ENCODE peak calls at places on chromosome X, in five cellular contexts. N, O, Q, P and Y are unnamed samples.

GRCh38 chrX:104684077-104684476 is 118.1 kb downstream of the IL1RAPL2 start:
- ATAC-seq in N (no peak), Q (no peak), O (no peak), P (no peak), Y (no peak)

GRCh38 chrX:99820197-99820596 is 589.9 kb downstream of the PCDH19 start:
- ATAC-seq in P (no peak), Q (no peak), N (no peak), O (no peak), Y (no peak)

GRCh38 chrX:31099536-31100090 is 27.8 kb upstream of the FTHL17 start:
- ATAC-seq in Q (no peak), P (no peak), O (no peak), N (no peak), Y (no peak)

GRCh38 chrX:152061083-152061482 is 77.3 kb downstream of the MAGEA10 start:
- ATAC-seq in N (no peak), O (no peak), P (no peak), Q (no peak), Y (no peak)

GRCh38 chrX:44843753-44844152 is at the start of gene DUSP21:
- ATAC-seq in N (no peak), P (no peak), Q (no peak), O (no peak), Y (no peak)

GRCh38 chrX:48590203-48591103 is 6.8 kb upstream of the WDR13 start:
- ATAC-seq in O (no peak), Q (no peak), N (peak; percentile 24), P (no peak), Y (no peak)

GRCh38 chrX:43644124-43644701 is 11.9 kb upstream of the MAOA start:
- ATAC-seq in O (no peak), Q (no peak), N (peak; percentile 88), P (no peak), Y (no peak)

GRCh38 chrX:78643874-78644273 is 15.3 kb downstream of the RTL3 start:
- ATAC-seq in Q (no peak), N (no peak), P (no peak), O (no peak), Y (no peak)

GRCh38 chrX:31272472-31272775 is 200.6 kb upstream of the FTHL17 start:
- ATAC-seq in P (no peak), O (no peak), Q (no peak), N (no peak), Y (no peak)

GRCh38 chrX:51144828-51145442 is 187.7 kb upstream of the NUDT10 start:
- ATAC-seq in Q (peak; percentile 64), N (peak; percentile 50), P (peak; percentile 79), O (no peak), Y (no peak)

GRCh38 chrX:53997751-53998150 is 46.5 kb downstream of the PHF8 start:
- ATAC-seq in O (no peak), Q (no peak), P (no peak), N (no peak), Y (no peak)

GRCh38 chrX:37786666-37787337 is 6.9 kb downstream of the CYBB start:
- ATAC-seq in Q (no peak), N (no peak), P (no peak), O (no peak), Y (no peak)

GRCh38 chrX:11328134-11328533 is 34.9 kb downstream of the AMELX start:
- ATAC-seq in Q (no peak), N (no peak), P (no peak), O (no peak), Y (no peak)

GRCh38 chrX:136259543-136259942 is 8.3 kb upstream of the MAP7D3 start:
- ATAC-seq in Q (no peak), N (peak; percentile 65), O (no peak), P (no peak), Y (peak; percentile 71)

GRCh38 chrX:124736553-124737240 is 390.3 kb downstream of the SH2D1A start:
- ATAC-seq in P (no peak), O (no peak), N (no peak), Q (no peak), Y (no peak)

DNA sequence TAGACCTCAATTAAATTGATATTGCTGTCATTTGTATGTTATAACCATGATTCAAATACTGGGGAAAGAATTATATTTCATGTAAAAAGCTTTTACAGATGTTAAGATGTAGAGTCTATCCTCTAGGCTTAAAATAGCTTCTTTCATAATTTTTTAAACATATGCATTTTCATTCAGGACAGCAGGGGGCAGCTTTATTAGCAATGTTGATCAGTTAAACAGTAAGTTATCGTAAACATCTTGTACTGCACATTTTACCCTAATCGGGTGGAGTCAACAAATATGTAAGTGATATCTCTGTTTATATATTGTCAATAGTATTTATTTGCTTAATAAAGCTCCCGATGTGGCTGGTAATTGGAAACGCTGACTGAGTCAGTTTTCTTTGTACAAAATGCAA is 142.5 kb upstream of the MED14 start:
- ATAC-seq in N (no peak), Q (no peak), P (peak; percentile 40), O (no peak), Y (no peak)
- H3K27ac ChIP-seq in N (no peak overlapping the region), Q (no peak overlapping the region), P (no peak overlapping the region), O (no peak overlapping the region), Y (no peak overlapping the region)

GRCh38 chrX:67692246-67692645 is 148.4 kb downstream of the AR start:
- ATAC-seq in N (no peak), P (no peak), O (no peak), Q (no peak), Y (no peak)

GRCh38 chrX:67700607-67701006 is 156.8 kb downstream of the AR start:
- ATAC-seq in P (no peak), Q (no peak), O (no peak), N (no peak), Y (no peak)

GRCh38 chrX:67693928-67694327 is 150.1 kb downstream of the AR start:
- ATAC-seq in Q (no peak), N (no peak), P (no peak), O (no peak), Y (no peak)

DNA sequence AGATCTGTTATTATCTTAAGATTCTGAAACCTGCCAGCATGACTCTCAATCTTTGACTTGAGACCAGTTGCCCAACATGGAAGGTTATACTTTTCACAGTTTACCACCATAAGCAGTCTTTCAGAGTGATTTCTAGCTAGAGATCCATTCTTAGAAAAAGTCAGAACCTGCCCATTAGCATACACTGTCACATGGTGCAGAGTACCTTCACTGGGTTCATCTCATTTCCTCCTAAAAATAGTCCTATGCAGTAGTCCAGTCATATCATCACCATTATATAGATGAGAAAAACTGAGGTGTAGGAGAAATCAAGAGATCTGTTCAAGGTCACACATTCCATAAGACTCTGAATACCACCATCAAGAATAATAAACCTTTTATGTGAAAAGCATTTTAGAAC is 153.6 kb downstream of the AR start:
- ATAC-seq in P (no peak), Q (no peak), N (no peak), O (no peak), Y (no peak)
- H3K9me3 ChIP-seq in P (no peaks in the 10 kb centered on the region), Q (no peaks in the 10 kb centered on the region), N (no peaks in the 10 kb centered on the region), O (no peaks in the 10 kb centered on the region), Y (no peaks in the 10 kb centered on the region)

GRCh38 chrX:4963432-4963831 is 1250.0 kb upstream of the PRKX start:
- ATAC-seq in P (no peak), Q (no peak), N (no peak), O (no peak), Y (no peak)
- H3K4me1 ChIP-seq in P (no peaks in the 10 kb centered on the region), Q (no peaks in the 10 kb centered on the region), N (no peaks in the 10 kb centered on the region), O (no peaks in the 10 kb centered on the region), Y (no peaks in the 10 kb centered on the region)

DNA sequence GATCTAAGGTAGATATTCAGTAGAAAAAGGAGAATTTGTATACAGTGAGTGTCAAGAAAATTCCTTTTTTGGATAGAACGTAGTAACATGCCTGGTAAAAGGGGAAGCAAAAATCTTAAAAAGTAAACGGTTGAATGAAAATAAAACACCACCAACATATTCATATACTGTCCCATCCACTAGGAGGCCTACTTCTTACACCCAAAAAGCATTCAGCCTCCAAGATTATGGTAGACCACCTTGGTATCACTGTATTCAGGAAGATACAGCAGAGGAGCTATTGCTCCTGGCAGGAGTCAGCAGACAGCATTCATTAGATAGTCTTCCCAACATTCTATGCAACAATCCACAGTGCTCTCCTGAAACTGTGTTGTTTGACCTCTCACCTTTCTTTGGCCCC is 274.6 kb upstream of the MAGEB2 start:
- ATAC-seq in P (no peak), N (no peak), O (no peak), Q (no peak), Y (no peak)
- H3K27ac ChIP-seq in P (no peak overlapping the region), N (no peak overlapping the region), O (no peak overlapping the region), Q (no peak overlapping the region), Y (no peak overlapping the region)

DNA sequence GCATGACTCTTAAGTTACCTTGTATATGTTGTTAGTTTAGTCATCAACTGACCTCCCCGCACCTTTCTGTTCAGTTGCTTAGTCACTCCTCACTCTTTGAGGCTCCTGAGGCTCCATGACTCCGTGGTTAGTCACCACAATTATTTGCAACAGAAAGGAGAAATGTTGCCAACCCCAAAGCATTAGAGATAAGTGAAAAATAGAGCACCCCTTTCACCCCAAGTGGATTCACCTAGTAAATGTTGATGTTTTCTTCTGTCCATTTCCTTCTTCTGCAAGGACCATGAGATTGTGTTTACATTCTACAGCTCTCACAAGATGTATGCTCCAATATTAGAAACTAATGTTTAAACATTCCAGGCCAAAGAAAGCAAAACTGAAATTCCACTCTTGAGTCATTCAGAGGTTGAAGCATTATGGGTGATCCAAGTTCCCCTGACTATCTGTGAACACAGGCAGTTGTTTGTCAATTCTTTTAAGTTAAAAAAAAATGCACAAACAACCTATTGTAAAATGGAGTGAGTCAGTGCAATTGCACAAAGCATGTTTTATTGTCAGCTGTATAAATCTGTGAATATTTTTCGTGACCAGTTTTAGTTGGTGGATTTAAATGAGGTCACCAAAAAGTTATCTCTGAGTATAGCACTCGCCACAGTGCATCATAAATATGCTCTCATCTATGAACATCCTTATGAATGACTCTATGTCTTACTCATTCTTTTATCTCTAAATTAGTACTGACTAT is 552.4 kb upstream of the MAGEB2 start:
- ATAC-seq in P (no peak), O (no peak), N (peak; percentile 91), Q (no peak), Y (peak; percentile 71)
- H3K9me3 ChIP-seq in P (no peaks in the 10 kb centered on the region), O (no peaks in the 10 kb centered on the region), N (no peaks in the 10 kb centered on the region), Q (no peaks in the 10 kb centered on the region), Y (no peaks in the 10 kb centered on the region)

GRCh38 chrX:9394212-9394611 is 70.6 kb upstream of the TBL1X start:
- ATAC-seq in N (no peak), O (no peak), Q (no peak), P (no peak), Y (no peak)
- H3K4me1 ChIP-seq in N (no peaks in the 10 kb centered on the region), O (no peaks in the 10 kb centered on the region), Q (no peaks in the 10 kb centered on the region), P (no peaks in the 10 kb centered on the region), Y (no peaks in the 10 kb centered on the region)

GRCh38 chrX:118117069-118117405 is 427 bp upstream of the KLHL13 start:
- ATAC-seq in P (peak; percentile 55), N (peak; percentile 42), Q (peak; percentile 25), O (peak; percentile 36), Y (peak; percentile 42)
- H3K27ac ChIP-seq in P (peak overlapping the region; percentile 29), N (no peak overlapping the region), Q (no peak overlapping the region), O (peak overlapping the region; percentile 20), Y (peak overlapping the region; percentile 80)

GRCh38 chrX:154698630-154699248 is 45.4 kb upstream of the CTAG2 start:
- ATAC-seq in N (no peak), P (no peak), Q (no peak), O (peak; percentile 74), Y (no peak)
- H3K9me3 ChIP-seq in N (no peaks in the 10 kb centered on the region), P (no peaks in the 10 kb centered on the region), Q (no peaks in the 10 kb centered on the region), O (no peaks in the 10 kb centered on the region), Y (no peaks in the 10 kb centered on the region)

GRCh38 chrX:107708762-107709161 is 66.8 kb downstream of the TSC22D3 start:
- ATAC-seq in N (no peak), P (no peak), O (no peak), Q (no peak), Y (peak; percentile 3)
- H3K4me1 ChIP-seq in N (peaks cover 13% of the 10 kb centered on the region), P (peaks cover 8% of the 10 kb centered on the region), O (peaks cover 42% of the 10 kb centered on the region), Q (peaks cover 28% of the 10 kb centered on the region), Y (peaks cover 39% of the 10 kb centered on the region)